ENCODE peak calls at places on chromosome 6, in eight cellular contexts. P, W, U, X, I, N, J and A are unnamed samples.

GRCh38 chr6:19354181-19354580 is 483.0 kb upstream of the ID4 start:
- DNase-seq in P (no peak), W (no peak), U (no peak), X (no peak), I (no peak), N (no peak), J (no peak), A (peak)

GRCh38 chr6:73263570-73263909 is 544 bp upstream of the KHDC1 start:
- DNase-seq in P (no peak), W (no peak), U (no peak), X (no peak), I (no peak), N (no peak), J (no peak), A (no peak)

GRCh38 chr6:20876016-20876415 is 341.8 kb downstream of the CDKAL1 start:
- DNase-seq in P (no peak), W (peak), U (no peak), X (peak), I (no peak), N (no peak), J (no peak), A (peak)

GRCh38 chr6:21885532-21886089 is 292.1 kb downstream of the SOX4 start:
- DNase-seq in P (peak), W (no peak), U (no peak), X (peak), I (peak), N (no peak), J (no peak), A (no peak)

GRCh38 chr6:158808442-158808833 is 10.7 kb downstream of the EZR start:
- DNase-seq in P (no peak), W (no peak), U (no peak), X (no peak), I (no peak), N (no peak), J (no peak), A (no peak)

GRCh38 chr6:133553652-133554051 is 312.5 kb downstream of the EYA4 start:
- DNase-seq in P (no peak), W (peak), U (peak), X (peak), I (peak), N (no peak), J (peak), A (peak)

GRCh38 chr6:124738496-124738895 is 223.7 kb upstream of the RNF217 start:
- DNase-seq in P (no peak), W (no peak), U (no peak), X (no peak), I (no peak), N (no peak), J (no peak), A (no peak)

GRCh38 chr6:7545509-7546369 is 4.3 kb downstream of the DSP start:
- DNase-seq in P (no peak), W (no peak), U (no peak), X (no peak), I (no peak), N (no peak), J (no peak), A (no peak)

GRCh38 chr6:142867988-142868818 is 76.8 kb downstream of the HIVEP2 start:
- DNase-seq in P (no peak), W (no peak), U (no peak), X (peak), I (no peak), N (no peak), J (no peak), A (no peak)

GRCh38 chr6:129536271-129536670 is 173.7 kb downstream of the ARHGAP18 start:
- DNase-seq in P (no peak), W (no peak), U (no peak), X (no peak), I (no peak), N (no peak), J (no peak), A (no peak)

GRCh38 chr6:68726992-68727391 is 91.9 kb downstream of the ADGRB3 start:
- DNase-seq in P (no peak), W (no peak), U (no peak), X (no peak), I (no peak), N (no peak), J (no peak), A (no peak)

GRCh38 chr6:70734381-70734780 is 66.7 kb downstream of the SMAP1 start:
- DNase-seq in P (no peak), W (no peak), U (no peak), X (no peak), I (no peak), N (no peak), J (no peak), A (no peak)

GRCh38 chr6:39420300-39421265 is 98.1 kb upstream of the KCNK16 start:
- DNase-seq in P (no peak), W (no peak), U (no peak), X (no peak), I (no peak), N (no peak), J (no peak), A (no peak)